ENCODE peak calls at places on chromosomes 6 and 20, in seven cellular contexts. G, N, F, W, B, Q and V are unnamed samples.

GRCh38 chr6:169397684-169398083 is 144.0 kb upstream of the THBS2 start:
- DNase-seq in N (no peak), B (no peak), Q (no peak), W (no peak), F (no peak), G (no peak), V (no peak)

GRCh38 chr6:119858901-119859300 is 509.3 kb upstream of the MAN1A1 start:
- DNase-seq in Q (no peak), W (peak; percentile 4), G (no peak), N (no peak), F (no peak), B (no peak), V (no peak)

GRCh38 chr6:56607111-56607752 is 35.5 kb downstream of the DST start:
- DNase-seq in N (no peak), Q (no peak), B (no peak), G (no peak), W (no peak), F (no peak), V (no peak)

GRCh38 chr6:150028799-150029198 is 3.5 kb upstream of the RAET1L start:
- DNase-seq in B (no peak), G (peak; percentile 79), N (no peak), F (no peak), Q (no peak), W (no peak), V (no peak)

GRCh38 chr6:130922922-130923321 is 95.7 kb downstream of the SMLR1 start:
- DNase-seq in N (no peak), G (no peak), W (no peak), B (no peak), F (no peak), Q (no peak), V (no peak)

GRCh38 chr20:33653218-33653899 is 8.8 kb upstream of the C20orf144 start:
- DNase-seq in G (peak; percentile 73), Q (peak; percentile 64), N (peak; percentile 75), F (no peak), W (no peak), B (peak; percentile 79), V (peak; percentile 70)

GRCh38 chr20:43762911-43763310 is 36.1 kb upstream of the GTSF1L start:
- DNase-seq in B (no peak), G (no peak), W (no peak), Q (no peak), F (no peak), N (no peak), V (no peak)

GRCh38 chr6:113495521-113495920 is 361.6 kb upstream of the MARCKS start:
- DNase-seq in W (peak; percentile 85), N (peak; percentile 76), G (no peak), B (no peak), Q (no peak), F (peak; percentile 90), V (no peak)

GRCh38 chr6:123380257-123380656 is 256.5 kb downstream of the TRDN start:
- DNase-seq in N (peak; percentile 16), G (no peak), B (peak; percentile 67), F (peak; percentile 3), W (peak; percentile 0), Q (no peak), V (no peak)

GRCh38 chr20:24364464-24364863 is 105.0 kb upstream of the SYNDIG1 start:
- DNase-seq in N (no peak), Q (no peak), B (no peak), F (no peak), W (no peak), G (no peak), V (no peak)

GRCh38 chr6:45801471-45802289 is 214.0 kb downstream of the CLIC5 start:
- DNase-seq in F (no peak), G (no peak), B (no peak), Q (no peak), W (peak; percentile 31), N (no peak), V (no peak)

GRCh38 chr6:159871911-159872310 is 18.9 kb upstream of the MAS1 start:
- DNase-seq in W (peak; percentile 34), F (peak; percentile 16), G (no peak), N (peak; percentile 4), B (no peak), Q (no peak), V (no peak)

GRCh38 chr20:38985603-38986170 is 23.5 kb downstream of the DHX35 start:
- DNase-seq in F (peak; percentile 14), G (no peak), W (peak; percentile 93), Q (no peak), N (peak; percentile 80), B (no peak), V (no peak)

GRCh38 chr6:85362652-85363310 is 87.1 kb upstream of the NT5E start:
- DNase-seq in Q (no peak), W (peak; percentile 54), B (no peak), N (no peak), F (no peak), G (no peak), V (no peak)

GRCh38 chr20:47274449-47275108 is 81.9 kb downstream of the ZMYND8 start:
- DNase-seq in Q (no peak), N (peak; percentile 95), G (no peak), F (peak; percentile 89), B (no peak), W (peak; percentile 97), V (no peak)

GRCh38 chr20:49179368-49180277 is 8.5 kb downstream of the STAU1 start:
- DNase-seq in N (no peak), F (no peak), G (no peak), Q (no peak), W (no peak), B (no peak), V (no peak)

GRCh38 chr20:2005359-2005758 is 11.5 kb upstream of the PDYN start:
- DNase-seq in F (no peak), W (no peak), B (no peak), Q (no peak), N (no peak), G (no peak), V (no peak)

GRCh38 chr20:44114755-44115044 is 72.3 kb downstream of the JPH2 start:
- DNase-seq in B (no peak), W (no peak), N (no peak), F (no peak), Q (no peak), G (no peak), V (no peak)

GRCh38 chr6:13487122-13488014 is at the start of gene GFOD1:
- DNase-seq in Q (peak; percentile 90), W (peak; percentile 74), B (peak; percentile 94), G (peak; percentile 90), F (peak; percentile 73), N (peak; percentile 87), V (peak; percentile 49)

GRCh38 chr20:4216142-4216735 is 200.9 kb upstream of the RNF24 start:
- DNase-seq in G (no peak), N (no peak), B (no peak), F (no peak), W (peak; percentile 91), Q (no peak), V (no peak)

GRCh38 chr6:168851460-168852103 is 402.1 kb downstream of the THBS2 start:
- DNase-seq in N (peak; percentile 3), F (no peak), W (no peak), G (no peak), B (no peak), Q (no peak), V (no peak)

GRCh38 chr20:62878244-62879030 is 16.8 kb upstream of the TCFL5 start:
- DNase-seq in B (no peak), W (no peak), G (no peak), F (no peak), Q (no peak), N (no peak), V (no peak)

GRCh38 chr6:135938588-135939215 is 87.2 kb downstream of the PDE7B start:
- DNase-seq in W (peak; percentile 39), G (no peak), F (peak; percentile 67), Q (no peak), N (peak; percentile 64), B (no peak), V (no peak)

GRCh38 chr6:132695773-132696172 is 18.1 kb downstream of the VNN1 start:
- DNase-seq in Q (no peak), B (no peak), G (no peak), N (no peak), W (no peak), F (no peak), V (no peak)

DNA sequence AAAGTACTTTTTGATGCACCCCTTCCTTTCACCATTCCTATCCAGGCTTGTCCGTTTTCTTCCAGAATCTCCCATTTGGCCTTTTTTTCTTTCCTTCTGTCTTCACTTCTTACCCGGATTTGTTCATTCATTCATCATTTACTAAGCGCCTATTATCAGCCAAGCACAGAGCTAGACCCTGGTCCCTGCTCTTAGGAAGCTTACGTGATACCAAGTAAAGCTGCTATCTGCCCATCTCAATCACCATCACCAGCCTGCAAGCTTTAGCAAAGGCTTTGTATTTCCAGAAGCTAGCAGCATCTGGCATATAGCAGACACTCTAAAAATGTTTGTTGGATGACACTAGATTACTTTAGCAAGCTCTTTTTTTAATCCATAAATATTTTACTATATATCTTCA is 4.8 kb downstream of the NDRG3 start:
- DNase-seq in Q (no peak), N (no peak), F (no peak), W (no peak), G (no peak), B (no peak), V (no peak)
- TF ChIP-seq CTCF in Q (no peak), N (no peak), F (no peak), W (no peak), G (no peak), B (no peak), V (no peak)

GRCh38 chr6:74280130-74280692 is 584.2 kb downstream of the CD109 start:
- DNase-seq in Q (no peak), F (no peak), N (no peak), B (no peak), G (no peak), W (no peak), V (no peak)
- TF ChIP-seq CTCF in Q (no peak), F (peak; percentile 40), N (peak; percentile 29), B (peak; percentile 30), G (no peak), W (no peak), V (no peak)

GRCh38 chr6:43355862-43356590 is 13.4 kb downstream of the ZNF318 start:
- DNase-seq in Q (peak; percentile 19), N (peak; percentile 40), G (no peak), W (no peak), F (no peak), B (peak; percentile 39), V (no peak)
- TF ChIP-seq CTCF in Q (peak; percentile 38), N (peak; percentile 46), G (peak; percentile 32), W (peak; percentile 15), F (peak; percentile 52), B (peak; percentile 42), V (peak; percentile 37)

DNA sequence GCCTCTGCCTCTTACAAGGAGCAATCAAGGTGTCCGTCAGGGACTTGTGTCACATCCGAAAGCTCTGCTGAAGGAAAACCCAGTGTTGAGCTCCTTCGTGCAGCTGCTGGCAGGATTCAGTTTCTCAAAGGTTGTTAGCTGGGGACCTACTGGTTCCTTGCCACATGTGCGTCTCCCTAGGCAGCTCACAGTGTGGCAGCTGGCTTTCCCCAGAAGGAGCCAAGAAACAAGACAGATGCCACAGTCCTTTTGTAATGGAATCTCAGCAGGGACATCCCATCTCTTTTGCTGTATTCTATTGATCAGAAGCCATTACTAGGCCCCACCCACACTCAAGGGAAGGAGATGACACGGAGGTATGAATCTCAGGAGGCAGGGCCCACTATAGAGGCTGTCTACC is 488.8 kb downstream of the CD83 start:
- DNase-seq in Q (no peak), W (no peak), N (no peak), F (no peak), G (no peak), B (no peak), V (no peak)
- TF ChIP-seq CTCF in Q (no peak), W (no peak), N (no peak), F (no peak), G (no peak), B (no peak), V (no peak)